ENCODE peak calls at places on chromosomes 1 and 21, in six cellular contexts. S is hepatocyte, N is neural progenitor cell, B is tibial nerve, C is esophagus squamous epithelium, J is IMR-90. I is an unnamed sample. For H3K9me3, the result is how much of the 10 kb centered on the place peaks cover.

GRCh38 chr1:33867684-33868083 is 3.8 kb downstream of the HMGB4 start:
- DNase-seq in S (no peak), N (no peak), B (no peak), C (no peak), J (no peak), I (no peak)

GRCh38 chr1:171664976-171665375 is 12.5 kb upstream of the MYOC start:
- DNase-seq in S (no peak), N (no peak), B (no peak), C (no peak), J (no peak), I (no peak)

GRCh38 chr1:115257596-115257995 is 80.5 kb downstream of the NGF start:
- DNase-seq in S (no peak), N (no peak), B (no peak), C (no peak), J (no peak), I (no peak)

GRCh38 chr1:3779265-3779911 is 6.8 kb downstream of the SMIM1 start:
- DNase-seq in S (no peak), N (no peak), B (no peak), C (no peak), J (no peak), I (no peak)

GRCh38 chr1:225941949-225942222 is 866 bp upstream of the LEFTY2 start:
- DNase-seq in S (no peak), N (no peak), B (no peak), C (no peak), J (no peak), I (no peak)

GRCh38 chr1:237105826-237106225 is 63.8 kb downstream of the RYR2 start:
- DNase-seq in S (no peak), N (no peak), B (no peak), C (no peak), J (no peak), I (no peak)

GRCh38 chr1:32964461-32965250 is at the start of gene RNF19B:
- DNase-seq in S (peak), N (peak), B (peak), C (peak), J (peak), I (peak)

GRCh38 chr1:26351591-26352337 is 2.2 kb downstream of the CRYBG2 start:
- DNase-seq in S (peak), N (peak), B (no peak), C (no peak), J (peak), I (no peak)

GRCh38 chr1:41282679-41283317 is 40.7 kb upstream of the SCMH1 start:
- DNase-seq in S (peak), N (peak), B (peak), C (no peak), J (peak), I (no peak)

GRCh38 chr21:41737656-41738324 is 29.1 kb downstream of the RIPK4 start:
- DNase-seq in S (no peak), N (no peak), B (no peak), C (no peak), J (no peak), I (no peak)

GRCh38 chr1:32928285-32928684 is 27.1 kb upstream of the TMEM54 start:
- DNase-seq in S (no peak), N (no peak), B (no peak), C (no peak), J (no peak), I (no peak)

GRCh38 chr1:115790356-115790755 is 21.8 kb upstream of the CASQ2 start:
- DNase-seq in S (no peak), N (no peak), B (no peak), C (no peak), J (no peak), I (no peak)

GRCh38 chr1:6275826-6276764 is 15.2 kb upstream of the GPR153 start:
- DNase-seq in S (peak), N (no peak), B (peak), C (no peak), J (peak), I (no peak)

GRCh38 chr1:58358311-58358710 is 188.2 kb downstream of the OMA1 start:
- DNase-seq in S (peak), N (no peak), B (no peak), C (no peak), J (peak), I (no peak)

GRCh38 chr1:221263831-221264767 is 384.9 kb downstream of the HLX start:
- DNase-seq in S (peak), N (peak), B (peak), C (peak), J (peak), I (no peak)

GRCh38 chr1:161365207-161365606 is 2.5 kb downstream of the CFAP126 start:
- DNase-seq in S (no peak), N (no peak), B (no peak), C (no peak), J (no peak), I (no peak)

GRCh38 chr1:8604041-8604942 is 213.1 kb downstream of the RERE start:
- DNase-seq in S (no peak), N (no peak), B (no peak), C (no peak), J (no peak), I (no peak)

GRCh38 chr21:45724345-45724961 is 80.9 kb downstream of the PCBP3 start:
- DNase-seq in S (no peak), N (no peak), B (no peak), C (no peak), J (no peak), I (no peak)

GRCh38 chr1:208807446-208808117 is 563.4 kb upstream of the PLXNA2 start:
- DNase-seq in S (no peak), N (no peak), B (no peak), C (no peak), J (no peak), I (no peak)

GRCh38 chr1:109546311-109547109 is 1.9 kb upstream of the GNAI3 start:
- DNase-seq in S (peak), N (peak), B (peak), C (peak), J (peak), I (peak)

GRCh38 chr1:226310637-226311195 is 1.8 kb upstream of the LIN9 start:
- DNase-seq in S (no peak), N (peak), B (no peak), C (no peak), J (no peak), I (no peak)

GRCh38 chr1:27555700-27556424 is 48.1 kb downstream of the AHDC1 start:
- DNase-seq in S (peak), N (no peak), B (peak), C (no peak), J (no peak), I (peak)

GRCh38 chr1:14190508-14190907 is 408.0 kb upstream of the KAZN start:
- DNase-seq in S (peak), N (no peak), B (no peak), C (no peak), J (no peak), I (no peak)

GRCh38 chr21:44089001-44089911 is 17.9 kb upstream of the PWP2 start:
- DNase-seq in S (peak), N (no peak), B (no peak), C (no peak), J (no peak), I (peak)

GRCh38 chr1:57874426-57874825 is 450.6 kb upstream of the DAB1 start:
- DNase-seq in S (peak), N (no peak), B (no peak), C (no peak), J (no peak), I (no peak)

GRCh38 chr1:86515597-86515996 is 31.3 kb upstream of the CLCA4 start:
- DNase-seq in S (no peak), N (peak), B (no peak), C (no peak), J (no peak), I (no peak)

GRCh38 chr21:44666401-44667320 is at the start of gene KRTAP12-2:
- DNase-seq in S (no peak), N (no peak), B (no peak), C (no peak), J (no peak), I (no peak)

GRCh38 chr1:157648317-157648716 is 50.4 kb upstream of the FCRL4 start:
- DNase-seq in S (no peak), N (no peak), B (no peak), C (no peak), J (no peak), I (no peak)

GRCh38 chr1:152107984-152108898 is 7.0 kb downstream of the TCHH start:
- DNase-seq in S (no peak), N (peak), B (no peak), C (no peak), J (peak), I (no peak)

DNA sequence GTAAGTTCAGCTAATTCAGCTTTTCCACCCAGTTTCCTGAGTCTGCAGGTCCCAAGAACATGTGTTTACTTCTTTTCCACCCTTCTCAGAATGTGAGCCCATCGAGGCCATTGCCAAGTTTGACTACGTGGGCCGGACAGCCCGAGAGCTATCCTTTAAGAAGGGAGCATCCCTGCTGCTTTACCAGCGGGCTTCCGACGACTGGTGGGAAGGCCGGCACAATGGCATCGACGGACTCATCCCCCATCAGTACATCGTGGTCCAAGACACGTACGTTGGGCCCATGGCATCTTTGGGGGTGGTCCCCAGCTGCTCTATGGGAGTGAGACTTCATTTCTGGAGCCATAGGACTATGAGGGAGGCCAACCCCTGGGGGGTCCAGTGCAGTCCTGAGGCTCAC is 17.2 kb upstream of the IKBKE start:
- DNase-seq in S (no peak), N (no peak), B (no peak), C (no peak), J (no peak), I (no peak)
- H3K9me3 ChIP-seq in S (under half), N (under half), B (under half), C (under half), J (under half), I (under half)

DNA sequence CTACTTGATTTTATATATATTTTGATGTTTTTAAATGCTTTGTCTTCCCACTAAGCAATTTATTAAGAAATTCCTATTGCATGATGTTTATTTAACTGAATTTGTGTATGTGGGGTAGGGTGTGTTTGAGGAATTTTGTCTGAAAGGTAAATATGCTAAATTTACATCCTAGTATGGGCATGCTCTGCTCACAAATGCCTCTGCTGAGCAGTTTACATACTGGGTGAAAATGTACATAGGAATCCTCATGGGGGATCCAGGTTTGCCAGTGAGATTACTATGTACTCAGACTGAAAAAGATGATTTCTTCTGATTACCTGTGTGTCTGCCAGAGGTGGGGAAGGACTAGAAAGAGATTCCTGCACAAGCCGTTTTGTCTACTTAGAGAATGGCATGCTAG is 126.6 kb downstream of the DISP1 start:
- DNase-seq in S (no peak), N (no peak), B (no peak), C (no peak), J (no peak), I (no peak)
- H3K4me3 ChIP-seq in S (no peak), N (no peak), B (no peak), C (no peak), J (no peak), I (no peak)

DNA sequence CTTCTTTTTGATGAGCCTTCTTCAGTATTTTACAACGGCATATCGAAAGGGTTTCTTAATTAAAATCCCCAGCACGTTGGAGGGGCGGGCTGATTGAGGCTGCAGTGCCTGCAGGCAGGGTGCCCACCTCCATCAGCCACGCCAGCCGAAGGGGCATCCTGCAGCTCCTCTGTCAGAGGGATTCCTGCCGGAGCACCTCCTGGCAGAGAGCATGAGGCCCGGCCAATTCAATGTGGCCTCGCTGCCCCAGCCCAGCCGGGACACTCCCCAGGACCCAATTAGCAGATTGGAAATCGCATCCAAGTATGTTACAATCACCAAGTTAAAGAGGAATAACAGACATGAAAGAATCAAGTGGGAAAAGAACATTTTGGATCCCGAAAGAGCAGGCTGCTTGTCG is 216.6 kb downstream of the ST6GALNAC3 start:
- DNase-seq in S (no peak), N (peak), B (no peak), C (no peak), J (no peak), I (no peak)
- H3K27ac ChIP-seq in S (no peak), N (peak), B (no peak), C (no peak), J (no peak), I (no peak)

GRCh38 chr1:227934476-227935313 is 13.0 kb downstream of the WNT9A start:
- DNase-seq in S (peak), N (no peak), B (no peak), C (no peak), J (peak), I (peak)
- H3K9me3 ChIP-seq in S (under half), N (under half), B (under half), C (under half), J (under half), I (under half)

DNA sequence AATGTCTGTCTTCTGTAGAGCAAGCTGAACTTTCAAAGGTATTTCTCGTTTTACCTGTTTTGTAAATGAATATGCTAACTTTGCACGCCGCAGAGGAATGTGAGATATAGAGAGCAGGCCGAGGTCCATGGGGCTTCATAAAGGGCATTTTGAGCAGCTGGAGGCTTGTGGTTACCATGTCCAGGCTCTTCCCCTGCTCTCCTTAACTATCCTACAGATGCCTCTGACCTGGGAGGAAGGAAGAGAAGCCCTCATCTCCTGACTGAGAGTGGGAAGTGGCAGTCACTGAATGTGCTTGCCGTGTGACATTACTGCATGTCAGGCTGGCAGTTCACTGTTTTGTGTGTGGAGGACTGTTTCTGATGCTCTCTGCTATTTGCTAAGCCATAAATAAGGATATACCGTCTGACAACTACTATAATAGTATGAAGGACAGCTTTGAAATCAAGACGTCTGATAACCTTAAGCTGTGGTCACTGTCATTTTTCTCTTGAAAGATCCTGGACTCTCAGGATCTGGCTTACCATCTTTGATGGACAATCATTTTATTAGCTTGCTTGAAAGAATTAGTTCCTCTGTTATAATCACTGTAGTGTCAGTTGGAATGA is 92.2 kb downstream of the DYRK1A start:
- DNase-seq in S (no peak), N (no peak), B (no peak), C (no peak), J (no peak), I (no peak)
- H3K4me3 ChIP-seq in S (no peak), N (no peak), B (no peak), C (no peak), J (no peak), I (peak)

GRCh38 chr1:46718727-46719622 is at the start of gene EFCAB14:
- DNase-seq in S (peak), N (peak), B (peak), C (peak), J (peak), I (peak)
- H3K27ac ChIP-seq in S (peak), N (no peak), B (peak), C (peak), J (peak), I (peak)

I was measured in CD4-positive, CD25-positive, alpha-beta regulatory T cell.